ENCODE peak calls at places on chromosomes 5 and 9, in eight cellular contexts. R is fibroblast of lung, W is neuronal stem cell, O is mammary epithelial cell, Q is hepatocyte, P is GM12878, S is IMR-90, N is OCI-LY7. A is an unnamed sample.

GRCh38 chr5:139881145-139881733 is 85.6 kb downstream of the PSD2 start:
- DNase-seq in R (no peak), W (no peak), O (no peak), Q (no peak), P (no peak), S (no peak), N (no peak), A (no peak)

GRCh38 chr9:5393497-5393896 is 44.2 kb downstream of the PLGRKT start:
- DNase-seq in R (no peak), W (no peak), O (no peak), Q (no peak), P (no peak), S (no peak), N (no peak), A (no peak)

GRCh38 chr9:71920456-71921189 is 9.2 kb downstream of the C9orf85 start:
- DNase-seq in R (no peak), W (no peak), O (peak), Q (no peak), P (no peak), S (no peak), N (no peak), A (no peak)

GRCh38 chr5:90911169-90911568 is 352.6 kb downstream of the ADGRV1 start:
- DNase-seq in R (no peak), W (no peak), O (no peak), Q (no peak), P (no peak), S (no peak), N (no peak), A (no peak)

GRCh38 chr9:111451570-111451969 is 32.6 kb downstream of the ECPAS start:
- DNase-seq in R (no peak), W (no peak), O (no peak), Q (no peak), P (no peak), S (no peak), N (no peak), A (no peak)

GRCh38 chr9:134551657-134552348 is 89.8 kb upstream of the COL5A1 start:
- DNase-seq in R (peak), W (no peak), O (peak), Q (peak), P (no peak), S (peak), N (no peak), A (peak)

GRCh38 chr5:162683280-162683679 is 615.7 kb downstream of the GABRG2 start:
- DNase-seq in R (no peak), W (no peak), O (no peak), Q (no peak), P (peak), S (no peak), N (no peak), A (no peak)

GRCh38 chr9:35914307-35914807 is 5.1 kb downstream of the SPAAR start:
- DNase-seq in R (peak), W (peak), O (no peak), Q (peak), P (no peak), S (peak), N (peak), A (peak)

GRCh38 chr5:56638061-56638621 is 177.2 kb upstream of the MAP3K1 start:
- DNase-seq in R (no peak), W (no peak), O (peak), Q (peak), P (no peak), S (no peak), N (no peak), A (peak)

GRCh38 chr9:106708147-106708838 is 154.7 kb upstream of the ZNF462 start:
- DNase-seq in R (peak), W (no peak), O (no peak), Q (no peak), P (no peak), S (peak), N (no peak), A (no peak)

GRCh38 chr9:127865645-127866464 is 11.4 kb upstream of the ENG start:
- DNase-seq in R (no peak), W (no peak), O (no peak), Q (no peak), P (no peak), S (no peak), N (no peak), A (no peak)

GRCh38 chr9:107597743-107598217 is 108.2 kb upstream of the KLF4 start:
- DNase-seq in R (no peak), W (no peak), O (no peak), Q (peak), P (no peak), S (no peak), N (no peak), A (no peak)

GRCh38 chr5:134133995-134134541 is 19.6 kb downstream of the TCF7 start:
- DNase-seq in R (no peak), W (no peak), O (no peak), Q (no peak), P (no peak), S (no peak), N (no peak), A (no peak)

GRCh38 chr5:11494340-11494739 is 409.9 kb downstream of the CTNND2 start:
- DNase-seq in R (no peak), W (no peak), O (no peak), Q (no peak), P (no peak), S (no peak), N (no peak), A (no peak)

GRCh38 chr9:88533951-88534455 is 975 bp upstream of the NXNL2 start:
- DNase-seq in R (peak), W (peak), O (no peak), Q (peak), P (no peak), S (peak), N (no peak), A (peak)

GRCh38 chr5:176629853-176630680 is at the start of the genes EIF4E1B and SNCB:
- DNase-seq in R (peak), W (peak), O (peak), Q (peak), P (no peak), S (no peak), N (peak), A (no peak)

GRCh38 chr9:100990605-100991381 is 37.7 kb upstream of the PLPPR1 start:
- DNase-seq in R (no peak), W (no peak), O (no peak), Q (no peak), P (no peak), S (no peak), N (no peak), A (no peak)

GRCh38 chr9:72382405-72382804 is 17.4 kb upstream of the ZFAND5 start:
- DNase-seq in R (peak), W (no peak), O (no peak), Q (no peak), P (no peak), S (peak), N (no peak), A (no peak)

GRCh38 chr9:91163773-91164471 is 197.8 kb downstream of the AUH start:
- DNase-seq in R (no peak), W (no peak), O (no peak), Q (no peak), P (no peak), S (no peak), N (peak), A (no peak)

GRCh38 chr9:98380065-98380681 is 124.7 kb upstream of the TBC1D2 start:
- DNase-seq in R (peak), W (no peak), O (no peak), Q (peak), P (peak), S (peak), N (peak), A (peak)

GRCh38 chr9:130328349-130328801 is 62.8 kb downstream of the HMCN2 start:
- DNase-seq in R (peak), W (no peak), O (no peak), Q (no peak), P (no peak), S (peak), N (no peak), A (no peak)

GRCh38 chr9:93031629-93032431 is 26.7 kb upstream of the SUSD3 start:
- DNase-seq in R (peak), W (no peak), O (no peak), Q (no peak), P (no peak), S (no peak), N (no peak), A (no peak)

GRCh38 chr5:96821260-96821916 is 13.6 kb upstream of the ERAP1 start:
- DNase-seq in R (peak), W (no peak), O (no peak), Q (no peak), P (no peak), S (peak), N (no peak), A (no peak)

GRCh38 chr5:96637191-96637590 is 25.0 kb upstream of the CAST start:
- DNase-seq in R (no peak), W (no peak), O (no peak), Q (no peak), P (no peak), S (no peak), N (no peak), A (peak)

GRCh38 chr5:139835656-139836055 is 40.0 kb downstream of the PSD2 start:
- DNase-seq in R (no peak), W (no peak), O (no peak), Q (no peak), P (no peak), S (no peak), N (no peak), A (no peak)

GRCh38 chr9:6096821-6097220 is 81.4 kb upstream of the RANBP6 start:
- DNase-seq in R (peak), W (no peak), O (peak), Q (no peak), P (no peak), S (peak), N (no peak), A (no peak)

GRCh38 chr9:36149197-36149596 is 12.7 kb downstream of the GLIPR2 start:
- DNase-seq in R (peak), W (no peak), O (peak), Q (no peak), P (no peak), S (peak), N (no peak), A (no peak)

DNA sequence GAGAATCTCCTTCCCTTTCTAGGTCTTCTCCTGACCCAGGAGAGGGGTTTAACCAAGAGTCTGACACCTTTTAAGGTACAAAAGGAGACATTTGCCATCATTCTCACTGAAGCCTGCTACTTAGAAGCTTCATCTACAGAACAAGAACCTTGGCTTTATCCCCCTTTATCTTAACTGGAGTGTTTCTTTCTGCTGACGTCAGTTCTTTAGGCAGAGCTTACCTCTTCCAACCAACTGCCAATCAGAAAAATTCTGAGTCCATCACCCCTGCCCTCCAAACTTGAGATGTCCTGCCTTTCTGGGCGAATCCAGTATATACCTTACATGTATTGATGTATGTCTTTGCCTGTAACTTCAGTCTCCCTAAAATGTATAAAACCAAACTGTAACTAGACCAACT is 37.2 kb downstream of the PLEKHG4B start:
- DNase-seq in R (no peak), W (no peak), O (no peak), Q (no peak), P (no peak), S (no peak), N (no peak), A (no peak)
- H2AFZ ChIP-seq in R (no peak), W (no peak), O (no peak), Q (no peak), P (no peak), S (no peak), N (no peak), A (no peak)

GRCh38 chr9:133275105-133276000 is at the start of gene ABO:
- DNase-seq in R (no peak), W (no peak), O (no peak), Q (peak), P (no peak), S (no peak), N (no peak), A (no peak)
- H2AFZ ChIP-seq in R (no peak), W (peak), O (peak), Q (peak), P (no peak), S (no peak), N (no peak), A (no peak)

GRCh38 chr5:102823441-102823874 is 68.4 kb downstream of the PAM start:
- DNase-seq in R (peak), W (no peak), O (no peak), Q (peak), P (no peak), S (peak), N (no peak), A (no peak)
- H2AFZ ChIP-seq in R (no peak), W (no peak), O (no peak), Q (no peak), P (no peak), S (no peak), N (no peak), A (no peak)

GRCh38 chr5:127571732-127572131 is 54.3 kb downstream of the PRRC1 start:
- DNase-seq in R (no peak), W (no peak), O (no peak), Q (no peak), P (no peak), S (no peak), N (no peak), A (no peak)
- H2AFZ ChIP-seq in R (no peak), W (peak), O (no peak), Q (no peak), P (no peak), S (no peak), N (no peak), A (no peak)

DNA sequence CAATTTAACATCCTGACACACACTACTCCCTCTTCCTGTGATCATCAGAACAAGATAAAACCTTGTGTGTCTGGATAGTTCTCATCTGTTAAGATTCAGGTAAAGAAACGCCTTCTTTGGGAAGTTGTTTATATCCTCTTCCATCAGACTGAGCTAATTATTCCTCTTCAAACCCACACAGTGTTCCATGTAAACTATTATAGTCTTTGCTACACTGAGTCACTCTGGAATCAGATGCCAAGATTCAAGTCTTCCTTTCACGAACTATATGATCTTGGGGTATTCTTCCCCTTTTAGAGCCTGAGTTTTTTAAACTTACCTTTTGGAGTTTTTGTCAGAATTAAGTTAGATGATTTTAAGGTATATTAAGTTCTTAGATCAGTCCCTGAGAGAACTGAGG is 2.0 kb downstream of the OR1J1 start:
- DNase-seq in R (no peak), W (no peak), O (no peak), Q (no peak), P (no peak), S (peak), N (no peak), A (no peak)
- H2AFZ ChIP-seq in R (no peak), W (no peak), O (no peak), Q (no peak), P (no peak), S (no peak), N (no peak), A (no peak)

DNA sequence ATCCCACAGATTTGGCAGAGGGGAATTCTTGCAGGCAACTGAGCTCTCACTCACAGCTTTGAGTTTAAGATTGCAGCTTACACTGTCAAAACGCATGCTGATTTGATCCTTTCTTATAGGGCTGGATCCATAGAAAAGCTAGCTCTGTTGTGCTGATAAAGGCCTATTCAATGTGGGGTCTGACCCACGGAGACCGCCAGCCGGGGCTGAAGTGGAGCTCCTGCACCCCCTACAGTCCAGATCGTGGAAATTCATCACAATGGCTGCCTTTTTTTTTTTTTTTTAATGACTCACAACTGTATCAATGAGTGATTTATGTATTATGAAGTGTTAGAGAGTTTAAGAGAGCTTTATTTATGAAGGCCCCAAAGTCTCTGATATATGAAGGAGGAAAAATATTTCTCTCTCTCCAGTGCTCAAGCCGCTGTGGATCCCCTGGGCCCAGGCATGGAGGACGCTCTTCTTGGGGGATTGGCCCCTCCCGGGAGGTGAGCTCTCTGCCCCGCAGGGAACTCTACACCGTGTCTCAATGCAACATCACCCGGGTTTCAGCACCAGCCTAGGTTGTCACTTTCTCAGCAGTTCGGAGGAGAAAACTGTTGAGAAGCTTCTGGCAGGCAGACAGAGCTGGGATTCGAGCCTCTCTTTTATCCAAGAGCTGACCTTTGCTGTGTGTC is 700.2 kb downstream of the IRX1 start:
- DNase-seq in R (peak), W (peak), O (peak), Q (peak), P (no peak), S (no peak), N (no peak), A (no peak)
- H2AFZ ChIP-seq in R (no peak), W (peak), O (no peak), Q (no peak), P (no peak), S (no peak), N (no peak), A (no peak)

GRCh38 chr5:122403965-122404364 is 91.9 kb downstream of the SNCAIP start:
- DNase-seq in R (no peak), W (no peak), O (no peak), Q (no peak), P (no peak), S (peak), N (no peak), A (no peak)
- H2AFZ ChIP-seq in R (peak), W (no peak), O (no peak), Q (no peak), P (no peak), S (peak), N (no peak), A (no peak)

GRCh38 chr9:137611623-137612609 is 6.4 kb downstream of the ARRDC1 start:
- DNase-seq in R (peak), W (no peak), O (peak), Q (peak), P (no peak), S (peak), N (peak), A (peak)
- H2AFZ ChIP-seq in R (no peak), W (no peak), O (peak), Q (no peak), P (no peak), S (peak), N (no peak), A (no peak)

DNA sequence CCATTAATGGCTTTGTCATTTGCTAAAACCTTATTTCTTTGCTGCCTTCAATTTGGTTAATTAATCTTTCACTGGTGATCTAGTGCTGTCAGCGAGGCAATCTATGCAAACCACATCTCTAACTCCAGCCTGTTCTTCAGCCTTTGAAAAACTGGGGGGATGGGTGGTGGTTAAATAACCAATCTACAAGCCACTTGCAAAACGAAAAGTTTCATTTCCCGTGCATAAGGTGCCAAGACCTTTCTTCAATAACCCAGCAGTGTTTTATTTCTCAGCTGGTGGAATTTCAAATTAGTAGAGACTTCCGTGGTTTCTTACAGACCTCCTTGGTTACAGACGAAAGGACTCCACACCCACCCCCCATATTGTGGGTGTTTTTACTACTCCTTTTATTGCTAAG is 379.5 kb downstream of the MLLT3 start:
- DNase-seq in R (no peak), W (no peak), O (no peak), Q (no peak), P (peak), S (no peak), N (peak), A (no peak)
- H2AFZ ChIP-seq in R (no peak), W (no peak), O (no peak), Q (no peak), P (no peak), S (no peak), N (peak), A (no peak)

GRCh38 chr5:173762930-173763329 is 125.2 kb upstream of the CPEB4 start:
- DNase-seq in R (no peak), W (no peak), O (no peak), Q (peak), P (no peak), S (no peak), N (no peak), A (peak)

GRCh38 chr5:173765030-173765644 is 123.0 kb upstream of the CPEB4 start:
- DNase-seq in R (peak), W (no peak), O (no peak), Q (no peak), P (no peak), S (no peak), N (no peak), A (no peak)

GRCh38 chr5:173763410-173763809 is 124.7 kb upstream of the CPEB4 start:
- DNase-seq in R (no peak), W (no peak), O (no peak), Q (no peak), P (no peak), S (no peak), N (no peak), A (no peak)

GRCh38 chr5:173765661-173766060 is 122.5 kb upstream of the CPEB4 start:
- DNase-seq in R (no peak), W (no peak), O (no peak), Q (no peak), P (no peak), S (no peak), N (no peak), A (no peak)

DNA sequence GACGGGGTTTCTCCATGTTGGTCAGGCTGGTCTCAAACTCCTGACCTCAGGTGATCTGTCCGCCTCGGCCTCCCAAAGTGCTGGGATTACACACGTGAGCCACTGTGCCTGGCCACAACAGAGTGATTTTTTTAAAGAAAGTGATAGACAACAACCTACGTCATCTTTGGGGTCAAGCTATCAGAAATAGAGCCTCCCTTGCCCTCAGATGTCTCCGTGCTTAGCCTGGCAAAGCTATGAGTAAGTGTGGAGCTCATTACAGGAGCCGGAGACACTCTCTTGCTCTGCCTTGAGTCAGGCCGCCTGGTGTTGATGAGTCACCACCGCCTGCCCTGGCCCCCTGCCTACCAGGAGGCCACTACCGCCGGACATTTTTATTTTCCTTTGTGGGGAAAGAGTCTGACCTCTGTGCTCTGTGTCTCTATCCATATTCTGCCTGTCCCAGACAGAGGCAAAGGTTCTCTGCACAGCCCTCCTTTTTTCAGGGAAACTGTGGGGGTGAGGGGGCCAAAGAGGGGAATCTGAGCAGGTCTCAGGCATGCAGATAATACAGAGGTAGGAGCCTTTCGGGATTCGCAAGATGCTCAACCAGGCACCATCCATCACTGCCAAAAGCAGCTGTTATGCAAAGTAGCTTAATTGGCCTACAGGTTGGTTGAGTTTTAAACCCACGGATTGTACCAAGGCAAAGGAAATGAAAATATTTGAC is 123.7 kb upstream of the CPEB4 start:
- DNase-seq in R (peak), W (no peak), O (peak), Q (peak), P (no peak), S (peak), N (peak), A (peak)
- H2AFZ ChIP-seq in R (no peak), W (peak), O (peak), Q (peak), P (no peak), S (peak), N (no peak), A (no peak)